ENCODE peak calls at places on chromosomes 4 and X, in six cellular contexts. G is breast epithelium; J is myocyte; P is SK-N-SH; H is CD8-positive, alpha-beta memory T cell; U is substantia nigra. I is an unnamed sample.

GRCh38 chr4:2257361-2258001 is 4.4 kb downstream of the MXD4 start:
- DNase-seq in H (no peak), G (peak; percentile 17), J (no peak), U (no peak), P (peak; percentile 16), I (no peak)

GRCh38 chrX:47148946-47149345 is 3.9 kb downstream of the RBM10 start:
- DNase-seq in P (no peak), U (no peak), J (no peak), H (no peak), G (no peak), I (no peak)

GRCh38 chr4:13766722-13767495 is 139.4 kb upstream of the BOD1L1 start:
- DNase-seq in G (no peak), P (no peak), J (peak; percentile 3), U (no peak), H (no peak), I (no peak)

GRCh38 chrX:41471786-41472185 is 24.6 kb downstream of the NYX start:
- DNase-seq in P (no peak), G (no peak), J (no peak), H (no peak), U (no peak), I (no peak)

GRCh38 chr4:101393256-101393655 is 45.9 kb upstream of the PPP3CA start:
- DNase-seq in J (peak; percentile 51), P (no peak), U (no peak), H (no peak), G (no peak), I (no peak)

GRCh38 chr4:86657382-86657781 is 63.3 kb downstream of the PTPN13 start:
- DNase-seq in P (no peak), G (no peak), U (no peak), H (no peak), J (no peak), I (no peak)

GRCh38 chr4:1050486-1051213 is 39.2 kb downstream of the FGFRL1 start:
- DNase-seq in H (no peak), U (peak; percentile 57), J (no peak), G (no peak), P (peak; percentile 44), I (no peak)

GRCh38 chr4:53315300-53315699 is 50.6 kb downstream of the SCFD2 start:
- DNase-seq in H (no peak), U (no peak), J (no peak), P (no peak), G (no peak), I (no peak)

GRCh38 chr4:142473218-142473959 is 372.7 kb downstream of the INPP4B start:
- DNase-seq in P (no peak), J (no peak), G (no peak), H (no peak), U (no peak), I (no peak)

GRCh38 chr4:39785031-39785430 is 87.1 kb downstream of the UBE2K start:
- DNase-seq in H (no peak), U (no peak), J (no peak), P (no peak), G (no peak), I (no peak)

GRCh38 chr4:3112241-3112978 is 37.9 kb downstream of the HTT start:
- DNase-seq in U (no peak), H (no peak), G (no peak), J (no peak), P (no peak), I (no peak)

GRCh38 chrX:150324035-150324728 is 38.9 kb upstream of the MAMLD1 start:
- DNase-seq in G (no peak), U (no peak), H (no peak), J (peak; percentile 60), P (no peak), I (no peak)

GRCh38 chr4:39157520-39157919 is 24.8 kb upstream of the WDR19 start:
- DNase-seq in J (no peak), H (no peak), G (no peak), P (no peak), U (no peak), I (no peak)

GRCh38 chr4:165207016-165207430 is 338 bp upstream of the KLHL2 start:
- DNase-seq in G (no peak), H (peak; percentile 3), J (peak; percentile 40), P (no peak), U (peak; percentile 53), I (no peak)

GRCh38 chrX:25810202-25810601 is 327.9 kb upstream of the MAGEB18 start:
- DNase-seq in H (no peak), G (no peak), P (no peak), J (no peak), U (no peak), I (no peak)

GRCh38 chr4:68948044-68948743 is 3.4 kb downstream of the UGT2A3 start:
- DNase-seq in U (no peak), H (no peak), P (no peak), G (no peak), J (no peak), I (no peak)

GRCh38 chrX:134023851-134024281 is 38.5 kb upstream of the GPC3 start:
- DNase-seq in P (no peak), H (no peak), U (no peak), J (no peak), G (no peak), I (no peak)

GRCh38 chr4:74962584-74962983 is 29.7 kb downstream of the PARM1 start:
- DNase-seq in U (no peak), H (no peak), J (no peak), G (no peak), P (no peak), I (no peak)

GRCh38 chr4:3252831-3253641 is 4.1 kb downstream of the MSANTD1 start:
- DNase-seq in P (no peak), U (no peak), G (no peak), H (no peak), J (no peak), I (no peak)

GRCh38 chr4:186351672-186352194 is 85.7 kb downstream of the F11 start:
- DNase-seq in J (no peak), G (no peak), U (no peak), H (no peak), P (no peak), I (no peak)

GRCh38 chr4:76585897-76586360 is 150.9 kb downstream of the SHROOM3 start:
- DNase-seq in U (peak; percentile 34), H (peak; percentile 4), G (peak; percentile 97), P (no peak), J (no peak), I (peak; percentile 9)

GRCh38 chr4:140388015-140388414 is 14.6 kb downstream of the SCOC start:
- DNase-seq in P (no peak), U (no peak), J (no peak), G (no peak), H (no peak), I (no peak)

GRCh38 chr4:101419324-101420135 is 72.2 kb upstream of the PPP3CA start:
- DNase-seq in G (no peak), H (no peak), P (no peak), J (peak; percentile 6), U (no peak), I (no peak)

GRCh38 chrX:56764153-56764974 is 35.3 kb downstream of the NBDY start:
- DNase-seq in J (peak; percentile 71), G (peak; percentile 76), P (peak; percentile 79), H (peak; percentile 89), U (no peak), I (peak; percentile 92)

GRCh38 chr4:1370321-1371124 is 23.5 kb downstream of the UVSSA start:
- DNase-seq in J (no peak), H (no peak), P (no peak), G (no peak), U (no peak), I (no peak)

GRCh38 chrX:40155617-40156471 is 58.1 kb upstream of the BCOR start:
- DNase-seq in U (no peak), G (no peak), J (no peak), H (no peak), P (peak; percentile 64), I (no peak)

GRCh38 chrX:81263067-81263466 is 61.2 kb downstream of the SH3BGRL start:
- DNase-seq in G (no peak), U (no peak), J (no peak), H (no peak), P (no peak), I (no peak)

GRCh38 chr4:84167089-84167488 is 332.0 kb downstream of the NKX6-1 start:
- DNase-seq in J (no peak), P (no peak), G (no peak), U (no peak), H (no peak), I (no peak)

GRCh38 chrX:9166566-9166909 is 132.6 kb upstream of the FAM9B start:
- DNase-seq in G (no peak), H (no peak), P (no peak), J (no peak), U (no peak), I (no peak)

GRCh38 chr4:183455431-183456145 is 11.2 kb downstream of the CDKN2AIP start:
- DNase-seq in U (no peak), G (no peak), J (no peak), H (no peak), P (no peak), I (no peak)

GRCh38 chr4:79747252-79747651 is 325.8 kb downstream of the ANTXR2 start:
- DNase-seq in G (no peak), H (no peak), U (no peak), P (no peak), J (no peak), I (no peak)

GRCh38 chr4:61333490-61333889 is 133.4 kb downstream of the ADGRL3 start:
- DNase-seq in J (no peak), U (no peak), H (no peak), G (no peak), P (no peak), I (no peak)

GRCh38 chr4:89765966-89766365 is 71.0 kb downstream of the SNCA start:
- DNase-seq in G (peak; percentile 24), P (no peak), H (no peak), J (peak; percentile 94), U (no peak), I (no peak)

GRCh38 chr4:2803624-2804448 is 11.0 kb downstream of the SH3BP2 start:
- DNase-seq in J (no peak), U (no peak), G (no peak), H (no peak), P (no peak), I (no peak)

I was measured in immature natural killer cell.